ENCODE peak calls at places on chromosomes 13 and 19, in ten cellular contexts. K, X, C, J, I, V, A, Z, B and T are unnamed samples.
A peak's percentile ranks its signal among the peaks of the same experiment; 100 is the strongest.

GRCh38 chr13:109746364-109746763 is 40.0 kb downstream of the IRS2 start:
- DNase-seq in K (no peak), X (no peak), C (no peak), J (no peak), I (no peak), V (no peak), A (no peak), Z (no peak), B (no peak), T (no peak)

GRCh38 chr13:45333973-45334922 is 6.7 kb downstream of the TPT1 start:
- DNase-seq in K (peak; percentile 18), X (no peak), C (no peak), J (peak; percentile 48), I (no peak), V (no peak), A (no peak), Z (peak; percentile 27), B (no peak), T (no peak)

GRCh38 chr13:51330741-51331140 is 8.8 kb upstream of the SERPINE3 start:
- DNase-seq in K (no peak), X (no peak), C (no peak), J (peak; percentile 59), I (no peak), V (no peak), A (no peak), Z (no peak), B (no peak), T (no peak)

GRCh38 chr19:10209305-10209704 is 14.6 kb upstream of the DNMT1 start:
- DNase-seq in K (no peak), X (no peak), C (no peak), J (peak; percentile 62), I (no peak), V (no peak), A (no peak), Z (no peak), B (no peak), T (no peak)

GRCh38 chr13:98927954-98928927 is 49.6 kb downstream of the DOCK9 start:
- DNase-seq in K (no peak), X (peak; percentile 73), C (no peak), J (peak; percentile 95), I (no peak), V (no peak), A (no peak), Z (peak; percentile 66), B (no peak), T (no peak)

GRCh38 chr13:106507560-106508274 is 27.7 kb downstream of the EFNB2 start:
- DNase-seq in K (no peak), X (no peak), C (no peak), J (peak; percentile 79), I (no peak), V (no peak), A (no peak), Z (peak; percentile 48), B (no peak), T (no peak)

GRCh38 chr13:44930907-44931676 is 58.2 kb downstream of the NUFIP1 start:
- DNase-seq in K (no peak), X (no peak), C (no peak), J (peak; percentile 52), I (no peak), V (no peak), A (no peak), Z (peak; percentile 50), B (no peak), T (no peak)

GRCh38 chr13:51324714-51325440 is 14.6 kb upstream of the SERPINE3 start:
- DNase-seq in K (no peak), X (no peak), C (no peak), J (no peak), I (no peak), V (no peak), A (no peak), Z (peak; percentile 76), B (no peak), T (no peak)

GRCh38 chr13:91620670-91621141 is 222.3 kb downstream of the GPC5 start:
- DNase-seq in K (no peak), X (no peak), C (no peak), J (no peak), I (no peak), V (no peak), A (no peak), Z (no peak), B (no peak), T (no peak)

GRCh38 chr13:103287659-103288058 is 221.4 kb upstream of the SLC10A2 start:
- DNase-seq in K (no peak), X (no peak), C (no peak), J (no peak), I (no peak), V (no peak), A (no peak), Z (no peak), B (no peak), T (no peak)

DNA sequence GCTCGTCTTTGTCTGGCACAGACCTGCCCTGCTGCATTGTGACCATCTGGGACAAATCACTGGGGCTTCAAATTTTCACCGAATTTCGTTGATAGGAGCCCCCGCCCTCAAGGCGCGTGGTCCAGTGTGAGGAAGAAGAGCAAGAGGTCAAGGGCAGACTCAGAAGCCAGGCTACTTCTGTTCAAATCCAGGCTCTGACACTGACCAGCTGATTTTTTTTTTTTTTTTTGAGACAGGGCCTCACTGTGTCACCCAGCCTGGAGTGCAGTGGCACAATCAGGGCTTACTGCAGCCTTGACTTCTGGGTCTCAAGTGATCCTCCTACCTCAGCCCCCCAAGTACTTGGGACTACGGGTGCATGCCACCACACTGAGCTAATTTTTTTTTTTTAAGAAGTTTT is 7.2 kb downstream of the SYNGR4 start:
- DNase-seq in K (no peak), X (no peak), C (no peak), J (no peak), I (no peak), V (no peak), A (no peak), Z (no peak), B (no peak), T (no peak)
- H3K4me1 ChIP-seq in K (no peaks in the 10 kb centered on the region), X (no peaks in the 10 kb centered on the region), C (no peaks in the 10 kb centered on the region), J (no peaks in the 10 kb centered on the region), I (peaks cover 14% of the 10 kb centered on the region), V (peaks cover 25% of the 10 kb centered on the region), A (no peaks in the 10 kb centered on the region), Z (no peaks in the 10 kb centered on the region), B (no peaks in the 10 kb centered on the region), T (no peaks in the 10 kb centered on the region)

GRCh38 chr19:756232-756631 is 5.3 kb downstream of the MISP start:
- DNase-seq in K (no peak), X (no peak), C (no peak), J (peak; percentile 52), I (peak; percentile 73), V (peak; percentile 51), A (no peak), Z (peak; percentile 54), B (no peak), T (no peak)
- H3K27me3 ChIP-seq in K (no peaks in the 10 kb centered on the region), X (no peaks in the 10 kb centered on the region), C (no peaks in the 10 kb centered on the region), J (no peaks in the 10 kb centered on the region), I (no peaks in the 10 kb centered on the region), V (no peaks in the 10 kb centered on the region), A (no peaks in the 10 kb centered on the region), Z (no peaks in the 10 kb centered on the region), B (peaks cover 25% of the 10 kb centered on the region), T (no peaks in the 10 kb centered on the region)

DNA sequence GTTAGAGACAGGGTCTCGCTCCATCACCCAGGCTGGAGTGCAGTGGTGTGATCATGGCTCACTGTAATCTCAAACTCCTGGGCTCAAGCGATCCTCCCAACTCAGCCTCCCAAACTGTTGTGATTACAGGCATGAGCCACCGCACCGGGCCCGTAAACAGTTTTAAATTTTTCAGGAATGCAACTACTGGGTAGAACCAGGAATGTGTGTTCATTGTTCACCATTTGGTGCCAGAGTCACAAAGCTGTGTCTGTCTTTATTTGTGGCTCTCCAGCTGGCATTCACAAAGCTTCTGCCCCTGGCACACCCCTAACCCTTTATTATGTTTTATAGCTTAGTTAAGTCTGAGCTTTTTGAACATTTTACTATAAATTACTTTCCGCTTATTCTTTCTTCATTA is 19.8 kb upstream of the ACP7 start:
- DNase-seq in K (no peak), X (no peak), C (no peak), J (no peak), I (no peak), V (no peak), A (no peak), Z (peak; percentile 7), B (no peak), T (no peak)
- H3K4me1 ChIP-seq in K (no peaks in the 10 kb centered on the region), X (no peaks in the 10 kb centered on the region), C (no peaks in the 10 kb centered on the region), J (no peaks in the 10 kb centered on the region), I (peaks cover 7% of the 10 kb centered on the region), V (no peaks in the 10 kb centered on the region), A (no peaks in the 10 kb centered on the region), Z (no peaks in the 10 kb centered on the region), B (no peaks in the 10 kb centered on the region), T (no peaks in the 10 kb centered on the region)

DNA sequence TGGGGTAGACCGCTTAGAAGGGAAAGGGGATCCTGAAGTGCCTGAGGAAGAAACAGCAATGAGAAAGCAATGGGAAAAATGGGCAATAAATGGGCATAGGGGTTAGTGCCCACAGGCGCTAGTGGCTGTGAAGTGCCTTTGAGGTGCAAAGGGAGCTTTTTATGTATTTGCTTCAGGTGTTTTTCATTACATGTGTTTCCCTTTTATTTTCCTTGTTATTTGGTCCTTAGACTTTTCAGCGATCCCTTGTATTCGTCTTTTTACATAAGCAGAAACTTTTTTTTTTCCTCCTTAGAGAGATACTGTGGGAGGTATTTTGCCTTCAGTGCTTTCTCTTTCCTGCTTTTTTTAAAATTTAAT is 19.6 kb downstream of the NFIX start:
- DNase-seq in K (no peak), X (no peak), C (no peak), J (peak; percentile 48), I (no peak), V (no peak), A (no peak), Z (peak; percentile 45), B (no peak), T (no peak)
- H3K27me3 ChIP-seq in K (peaks cover 34% of the 10 kb centered on the region), X (no peaks in the 10 kb centered on the region), C (no peaks in the 10 kb centered on the region), J (no peaks in the 10 kb centered on the region), I (no peaks in the 10 kb centered on the region), V (peaks cover 18% of the 10 kb centered on the region), A (no peaks in the 10 kb centered on the region), Z (peaks cover 100% of the 10 kb centered on the region), B (no peaks in the 10 kb centered on the region), T (no peaks in the 10 kb centered on the region)

DNA sequence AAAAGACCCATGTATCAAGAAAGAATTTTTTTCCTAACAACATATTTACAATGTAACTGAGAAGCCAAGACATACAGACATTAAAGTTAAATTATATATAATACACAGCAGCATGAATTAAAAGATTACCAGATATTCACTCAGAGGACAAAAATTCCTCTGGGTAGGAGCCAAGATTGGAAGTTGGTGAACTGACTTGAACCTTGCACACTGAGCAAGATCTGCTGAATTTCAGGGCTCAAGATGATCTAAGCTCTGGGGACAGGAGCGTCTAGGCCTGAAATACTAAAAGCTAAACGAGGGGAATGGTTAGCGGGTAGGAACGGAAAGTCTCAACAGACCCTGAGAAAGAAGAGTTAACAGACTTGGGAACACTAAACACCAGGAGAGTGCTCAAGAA is 8.5 kb downstream of the FOXO1 start:
- DNase-seq in K (no peak), X (no peak), C (no peak), J (no peak), I (no peak), V (no peak), A (no peak), Z (no peak), B (no peak), T (no peak)
- H3K4me1 ChIP-seq in K (peaks cover 85% of the 10 kb centered on the region), X (peaks cover 32% of the 10 kb centered on the region), C (peaks cover 61% of the 10 kb centered on the region), J (no peaks in the 10 kb centered on the region), I (peaks cover 6% of the 10 kb centered on the region), V (peaks cover 58% of the 10 kb centered on the region), A (peaks cover 13% of the 10 kb centered on the region), Z (peaks cover 72% of the 10 kb centered on the region), B (peaks cover 43% of the 10 kb centered on the region), T (peaks cover 26% of the 10 kb centered on the region)

DNA sequence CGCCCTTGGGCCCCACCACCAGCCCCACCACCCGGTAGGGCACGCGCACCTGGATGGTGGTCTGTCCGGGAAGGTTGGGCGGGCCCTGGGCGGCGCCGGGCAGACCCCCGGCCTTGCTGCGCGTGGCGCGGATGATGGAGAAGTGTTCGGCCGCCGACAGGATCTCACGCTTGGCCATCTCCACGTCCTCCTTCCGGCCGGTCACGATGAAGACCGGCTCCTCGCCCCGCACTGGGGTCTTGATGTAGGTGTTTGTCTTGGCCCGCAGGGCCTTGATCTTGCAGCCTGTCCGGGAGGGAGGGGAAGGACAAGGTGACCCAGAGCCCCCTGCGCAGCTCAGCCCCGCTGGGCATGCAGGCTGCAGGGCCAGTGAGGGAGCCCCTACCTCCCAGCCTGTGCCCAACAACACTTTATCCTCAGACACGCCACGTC is 11.5 kb downstream of the MEX3D start:
- DNase-seq in K (no peak), X (no peak), C (no peak), J (no peak), I (no peak), V (no peak), A (no peak), Z (no peak), B (no peak), T (no peak)
- H3K27me3 ChIP-seq in K (no peaks in the 10 kb centered on the region), X (no peaks in the 10 kb centered on the region), C (no peaks in the 10 kb centered on the region), J (no peaks in the 10 kb centered on the region), I (no peaks in the 10 kb centered on the region), V (no peaks in the 10 kb centered on the region), A (no peaks in the 10 kb centered on the region), Z (no peaks in the 10 kb centered on the region), B (peaks cover 6% of the 10 kb centered on the region), T (no peaks in the 10 kb centered on the region)